ENCODE peak calls at places on chromosomes 16 and 17, in seven cellular contexts. One of them, this sample, is unnamed.

GRCh38 chr16:2475413-2476344 is 752 bp downstream of the TBC1D24 start:
- DNase-seq in BJ: no peak
- DNase-seq in left kidney: peak
- DNase-seq in glomerular endothelial cell: no peak
- DNase-seq in NCI-H187 treated with DMSO at 0.1 percent for 48 hours: no peak
- DNase-seq in activated CD8-positive, alpha-beta memory T cell treated with anti-CD3 and anti-CD28 coated beads for 1 hour: no peak
- DNase-seq in progenitor cell of endocrine pancreas: no peak
- DNase-seq in this sample: no peak

GRCh38 chr16:55035956-55036355 is 105.3 kb downstream of the IRX5 start:
- DNase-seq in BJ: no peak
- DNase-seq in left kidney: peak
- DNase-seq in activated CD8-positive, alpha-beta memory T cell treated with anti-CD3 and anti-CD28 coated beads for 1 hour: no peak
- DNase-seq in NCI-H187 treated with DMSO at 0.1 percent for 48 hours: no peak
- DNase-seq in progenitor cell of endocrine pancreas: no peak
- DNase-seq in glomerular endothelial cell: no peak
- DNase-seq in this sample: no peak

GRCh38 chr17:6599364-6599763 is 41.1 kb downstream of the KIAA0753 start:
- DNase-seq in glomerular endothelial cell: no peak
- DNase-seq in progenitor cell of endocrine pancreas: no peak
- DNase-seq in activated CD8-positive, alpha-beta memory T cell treated with anti-CD3 and anti-CD28 coated beads for 1 hour: no peak
- DNase-seq in BJ: no peak
- DNase-seq in NCI-H187 treated with DMSO at 0.1 percent for 48 hours: no peak
- DNase-seq in left kidney: no peak
- DNase-seq in this sample: no peak

GRCh38 chr17:27284811-27285415 is 9.0 kb upstream of the WSB1 start:
- DNase-seq in NCI-H187 treated with DMSO at 0.1 percent for 48 hours: no peak
- DNase-seq in left kidney: no peak
- DNase-seq in BJ: no peak
- DNase-seq in activated CD8-positive, alpha-beta memory T cell treated with anti-CD3 and anti-CD28 coated beads for 1 hour: no peak
- DNase-seq in glomerular endothelial cell: peak
- DNase-seq in progenitor cell of endocrine pancreas: no peak
- DNase-seq in this sample: no peak

GRCh38 chr16:22816475-22816874 is 2.5 kb downstream of the HS3ST2 start:
- DNase-seq in NCI-H187 treated with DMSO at 0.1 percent for 48 hours: no peak
- DNase-seq in glomerular endothelial cell: no peak
- DNase-seq in activated CD8-positive, alpha-beta memory T cell treated with anti-CD3 and anti-CD28 coated beads for 1 hour: no peak
- DNase-seq in progenitor cell of endocrine pancreas: no peak
- DNase-seq in BJ: no peak
- DNase-seq in left kidney: no peak
- DNase-seq in this sample: no peak

GRCh38 chr16:23959069-23959800 is 123.5 kb downstream of the PRKCB start:
- DNase-seq in left kidney: no peak
- DNase-seq in NCI-H187 treated with DMSO at 0.1 percent for 48 hours: no peak
- DNase-seq in activated CD8-positive, alpha-beta memory T cell treated with anti-CD3 and anti-CD28 coated beads for 1 hour: no peak
- DNase-seq in glomerular endothelial cell: no peak
- DNase-seq in BJ: no peak
- DNase-seq in progenitor cell of endocrine pancreas: no peak
- DNase-seq in this sample: no peak

GRCh38 chr16:50474138-50474537 is 74.1 kb upstream of the NKD1 start:
- DNase-seq in left kidney: no peak
- DNase-seq in BJ: no peak
- DNase-seq in NCI-H187 treated with DMSO at 0.1 percent for 48 hours: no peak
- DNase-seq in activated CD8-positive, alpha-beta memory T cell treated with anti-CD3 and anti-CD28 coated beads for 1 hour: no peak
- DNase-seq in progenitor cell of endocrine pancreas: no peak
- DNase-seq in glomerular endothelial cell: no peak
- DNase-seq in this sample: no peak

GRCh38 chr17:75178453-75178852 is 4.3 kb downstream of the SUMO2 start:
- DNase-seq in progenitor cell of endocrine pancreas: no peak
- DNase-seq in activated CD8-positive, alpha-beta memory T cell treated with anti-CD3 and anti-CD28 coated beads for 1 hour: no peak
- DNase-seq in NCI-H187 treated with DMSO at 0.1 percent for 48 hours: no peak
- DNase-seq in left kidney: no peak
- DNase-seq in BJ: no peak
- DNase-seq in glomerular endothelial cell: no peak
- DNase-seq in this sample: no peak

GRCh38 chr16:90019543-90020259 is 445 bp upstream of the DBNDD1 start:
- DNase-seq in NCI-H187 treated with DMSO at 0.1 percent for 48 hours: no peak
- DNase-seq in glomerular endothelial cell: no peak
- DNase-seq in progenitor cell of endocrine pancreas: peak
- DNase-seq in activated CD8-positive, alpha-beta memory T cell treated with anti-CD3 and anti-CD28 coated beads for 1 hour: no peak
- DNase-seq in left kidney: peak
- DNase-seq in BJ: no peak
- DNase-seq in this sample: no peak

GRCh38 chr16:13148836-13149235 is 247.4 kb downstream of the SHISA9 start:
- DNase-seq in glomerular endothelial cell: no peak
- DNase-seq in BJ: no peak
- DNase-seq in left kidney: no peak
- DNase-seq in activated CD8-positive, alpha-beta memory T cell treated with anti-CD3 and anti-CD28 coated beads for 1 hour: no peak
- DNase-seq in NCI-H187 treated with DMSO at 0.1 percent for 48 hours: no peak
- DNase-seq in progenitor cell of endocrine pancreas: no peak
- DNase-seq in this sample: no peak

GRCh38 chr17:78922876-78923498 is 2.2 kb downstream of the TIMP2 start:
- DNase-seq in activated CD8-positive, alpha-beta memory T cell treated with anti-CD3 and anti-CD28 coated beads for 1 hour: no peak
- DNase-seq in NCI-H187 treated with DMSO at 0.1 percent for 48 hours: no peak
- DNase-seq in progenitor cell of endocrine pancreas: no peak
- DNase-seq in left kidney: no peak
- DNase-seq in BJ: no peak
- DNase-seq in glomerular endothelial cell: no peak
- DNase-seq in this sample: no peak

GRCh38 chr16:50627419-50627818 is 53.7 kb downstream of the SNX20 start:
- DNase-seq in progenitor cell of endocrine pancreas: no peak
- DNase-seq in activated CD8-positive, alpha-beta memory T cell treated with anti-CD3 and anti-CD28 coated beads for 1 hour: no peak
- DNase-seq in NCI-H187 treated with DMSO at 0.1 percent for 48 hours: no peak
- DNase-seq in BJ: no peak
- DNase-seq in left kidney: peak
- DNase-seq in glomerular endothelial cell: no peak
- DNase-seq in this sample: no peak

GRCh38 chr16:9039208-9039607 is 52.2 kb upstream of the HAPSTR1 start:
- DNase-seq in activated CD8-positive, alpha-beta memory T cell treated with anti-CD3 and anti-CD28 coated beads for 1 hour: no peak
- DNase-seq in progenitor cell of endocrine pancreas: no peak
- DNase-seq in BJ: no peak
- DNase-seq in NCI-H187 treated with DMSO at 0.1 percent for 48 hours: no peak
- DNase-seq in left kidney: peak
- DNase-seq in glomerular endothelial cell: no peak
- DNase-seq in this sample: no peak

GRCh38 chr17:45170976-45171337 is 9.3 kb downstream of the HEXIM2 start:
- DNase-seq in activated CD8-positive, alpha-beta memory T cell treated with anti-CD3 and anti-CD28 coated beads for 1 hour: no peak
- DNase-seq in BJ: peak
- DNase-seq in progenitor cell of endocrine pancreas: no peak
- DNase-seq in left kidney: peak
- DNase-seq in glomerular endothelial cell: no peak
- DNase-seq in NCI-H187 treated with DMSO at 0.1 percent for 48 hours: no peak
- DNase-seq in this sample: no peak

GRCh38 chr17:7466644-7467341 is 12.6 kb downstream of the ZBTB4 start:
- DNase-seq in activated CD8-positive, alpha-beta memory T cell treated with anti-CD3 and anti-CD28 coated beads for 1 hour: no peak
- DNase-seq in progenitor cell of endocrine pancreas: no peak
- DNase-seq in NCI-H187 treated with DMSO at 0.1 percent for 48 hours: no peak
- DNase-seq in left kidney: no peak
- DNase-seq in BJ: no peak
- DNase-seq in glomerular endothelial cell: no peak
- DNase-seq in this sample: no peak

GRCh38 chr16:12719972-12720371 is 83.7 kb downstream of the CPPED1 start:
- DNase-seq in glomerular endothelial cell: no peak
- DNase-seq in BJ: no peak
- DNase-seq in left kidney: no peak
- DNase-seq in NCI-H187 treated with DMSO at 0.1 percent for 48 hours: no peak
- DNase-seq in progenitor cell of endocrine pancreas: no peak
- DNase-seq in activated CD8-positive, alpha-beta memory T cell treated with anti-CD3 and anti-CD28 coated beads for 1 hour: no peak
- DNase-seq in this sample: no peak

GRCh38 chr17:9150407-9151090 is 129.2 kb downstream of the NTN1 start:
- DNase-seq in NCI-H187 treated with DMSO at 0.1 percent for 48 hours: no peak
- DNase-seq in activated CD8-positive, alpha-beta memory T cell treated with anti-CD3 and anti-CD28 coated beads for 1 hour: no peak
- DNase-seq in progenitor cell of endocrine pancreas: no peak
- DNase-seq in BJ: no peak
- DNase-seq in glomerular endothelial cell: no peak
- DNase-seq in left kidney: no peak
- DNase-seq in this sample: no peak

GRCh38 chr17:77281024-77281903 is 140.5 kb downstream of the SEC14L1 start:
- DNase-seq in left kidney: peak
- DNase-seq in activated CD8-positive, alpha-beta memory T cell treated with anti-CD3 and anti-CD28 coated beads for 1 hour: peak
- DNase-seq in BJ: no peak
- DNase-seq in glomerular endothelial cell: no peak
- DNase-seq in NCI-H187 treated with DMSO at 0.1 percent for 48 hours: no peak
- DNase-seq in progenitor cell of endocrine pancreas: peak
- DNase-seq in this sample: peak

GRCh38 chr16:49158029-49158642 is 123.5 kb downstream of the CBLN1 start:
- DNase-seq in activated CD8-positive, alpha-beta memory T cell treated with anti-CD3 and anti-CD28 coated beads for 1 hour: no peak
- DNase-seq in BJ: no peak
- DNase-seq in glomerular endothelial cell: no peak
- DNase-seq in left kidney: peak
- DNase-seq in progenitor cell of endocrine pancreas: peak
- DNase-seq in NCI-H187 treated with DMSO at 0.1 percent for 48 hours: no peak
- DNase-seq in this sample: no peak

GRCh38 chr16:31453255-31454204 is 5.8 kb upstream of the ARMC5 start:
- DNase-seq in progenitor cell of endocrine pancreas: no peak
- DNase-seq in activated CD8-positive, alpha-beta memory T cell treated with anti-CD3 and anti-CD28 coated beads for 1 hour: no peak
- DNase-seq in BJ: no peak
- DNase-seq in NCI-H187 treated with DMSO at 0.1 percent for 48 hours: no peak
- DNase-seq in left kidney: peak
- DNase-seq in glomerular endothelial cell: no peak
- DNase-seq in this sample: no peak

GRCh38 chr17:2282297-2282873 is 21.2 kb downstream of the SMG6 start:
- DNase-seq in glomerular endothelial cell: peak
- DNase-seq in NCI-H187 treated with DMSO at 0.1 percent for 48 hours: no peak
- DNase-seq in BJ: no peak
- DNase-seq in progenitor cell of endocrine pancreas: no peak
- DNase-seq in left kidney: peak
- DNase-seq in activated CD8-positive, alpha-beta memory T cell treated with anti-CD3 and anti-CD28 coated beads for 1 hour: no peak
- DNase-seq in this sample: no peak

GRCh38 chr16:50322333-50322732 is 46.5 kb downstream of the BRD7 start:
- DNase-seq in progenitor cell of endocrine pancreas: no peak
- DNase-seq in BJ: no peak
- DNase-seq in activated CD8-positive, alpha-beta memory T cell treated with anti-CD3 and anti-CD28 coated beads for 1 hour: no peak
- DNase-seq in left kidney: no peak
- DNase-seq in NCI-H187 treated with DMSO at 0.1 percent for 48 hours: no peak
- DNase-seq in glomerular endothelial cell: no peak
- DNase-seq in this sample: no peak

GRCh38 chr17:80175411-80175810 is 5.6 kb downstream of the CARD14 start:
- DNase-seq in activated CD8-positive, alpha-beta memory T cell treated with anti-CD3 and anti-CD28 coated beads for 1 hour: no peak
- DNase-seq in NCI-H187 treated with DMSO at 0.1 percent for 48 hours: no peak
- DNase-seq in left kidney: peak
- DNase-seq in glomerular endothelial cell: no peak
- DNase-seq in progenitor cell of endocrine pancreas: no peak
- DNase-seq in BJ: no peak
- DNase-seq in this sample: no peak

GRCh38 chr16:57284206-57284951 is at the start of gene PLLP:
- DNase-seq in activated CD8-positive, alpha-beta memory T cell treated with anti-CD3 and anti-CD28 coated beads for 1 hour: no peak
- DNase-seq in glomerular endothelial cell: no peak
- DNase-seq in left kidney: peak
- DNase-seq in progenitor cell of endocrine pancreas: peak
- DNase-seq in NCI-H187 treated with DMSO at 0.1 percent for 48 hours: no peak
- DNase-seq in BJ: no peak
- DNase-seq in this sample: no peak

GRCh38 chr16:83954577-83955016 is 1.6 kb downstream of the OSGIN1 start:
- DNase-seq in BJ: no peak
- DNase-seq in left kidney: peak
- DNase-seq in activated CD8-positive, alpha-beta memory T cell treated with anti-CD3 and anti-CD28 coated beads for 1 hour: no peak
- DNase-seq in progenitor cell of endocrine pancreas: no peak
- DNase-seq in NCI-H187 treated with DMSO at 0.1 percent for 48 hours: no peak
- DNase-seq in glomerular endothelial cell: no peak
- DNase-seq in this sample: no peak

GRCh38 chr17:15348030-15348429 is 6.6 kb upstream of the TEKT3 start:
- DNase-seq in activated CD8-positive, alpha-beta memory T cell treated with anti-CD3 and anti-CD28 coated beads for 1 hour: no peak
- DNase-seq in glomerular endothelial cell: no peak
- DNase-seq in NCI-H187 treated with DMSO at 0.1 percent for 48 hours: peak
- DNase-seq in BJ: peak
- DNase-seq in progenitor cell of endocrine pancreas: no peak
- DNase-seq in left kidney: peak
- DNase-seq in this sample: peak

GRCh38 chr16:28845173-28846079 is 722 bp downstream of the TUFM start:
- DNase-seq in activated CD8-positive, alpha-beta memory T cell treated with anti-CD3 and anti-CD28 coated beads for 1 hour: no peak
- DNase-seq in BJ: no peak
- DNase-seq in NCI-H187 treated with DMSO at 0.1 percent for 48 hours: no peak
- DNase-seq in progenitor cell of endocrine pancreas: no peak
- DNase-seq in glomerular endothelial cell: no peak
- DNase-seq in left kidney: peak
- DNase-seq in this sample: no peak

GRCh38 chr16:54687043-54687655 is 243.5 kb upstream of the IRX5 start:
- DNase-seq in activated CD8-positive, alpha-beta memory T cell treated with anti-CD3 and anti-CD28 coated beads for 1 hour: no peak
- DNase-seq in glomerular endothelial cell: no peak
- DNase-seq in BJ: no peak
- DNase-seq in NCI-H187 treated with DMSO at 0.1 percent for 48 hours: no peak
- DNase-seq in left kidney: no peak
- DNase-seq in progenitor cell of endocrine pancreas: no peak
- DNase-seq in this sample: no peak

GRCh38 chr17:41687828-41688640 is 651 bp upstream of the EIF1 start:
- DNase-seq in progenitor cell of endocrine pancreas: no peak
- DNase-seq in left kidney: peak
- DNase-seq in BJ: no peak
- DNase-seq in activated CD8-positive, alpha-beta memory T cell treated with anti-CD3 and anti-CD28 coated beads for 1 hour: no peak
- DNase-seq in NCI-H187 treated with DMSO at 0.1 percent for 48 hours: no peak
- DNase-seq in glomerular endothelial cell: no peak
- DNase-seq in this sample: peak

GRCh38 chr17:16459850-16460550 is 32.0 kb downstream of the LRRC75A start:
- DNase-seq in activated CD8-positive, alpha-beta memory T cell treated with anti-CD3 and anti-CD28 coated beads for 1 hour: no peak
- DNase-seq in NCI-H187 treated with DMSO at 0.1 percent for 48 hours: no peak
- DNase-seq in left kidney: peak
- DNase-seq in progenitor cell of endocrine pancreas: no peak
- DNase-seq in glomerular endothelial cell: no peak
- DNase-seq in BJ: no peak
- DNase-seq in this sample: no peak

GRCh38 chr17:42010898-42011516 is 6.2 kb downstream of the DNAJC7 start:
- DNase-seq in activated CD8-positive, alpha-beta memory T cell treated with anti-CD3 and anti-CD28 coated beads for 1 hour: no peak
- DNase-seq in progenitor cell of endocrine pancreas: no peak
- DNase-seq in BJ: no peak
- DNase-seq in NCI-H187 treated with DMSO at 0.1 percent for 48 hours: no peak
- DNase-seq in glomerular endothelial cell: no peak
- DNase-seq in left kidney: no peak
- DNase-seq in this sample: no peak

GRCh38 chr17:55089955-55090573 is 121.5 kb downstream of the STXBP4 start:
- DNase-seq in NCI-H187 treated with DMSO at 0.1 percent for 48 hours: no peak
- DNase-seq in activated CD8-positive, alpha-beta memory T cell treated with anti-CD3 and anti-CD28 coated beads for 1 hour: no peak
- DNase-seq in left kidney: no peak
- DNase-seq in glomerular endothelial cell: no peak
- DNase-seq in progenitor cell of endocrine pancreas: no peak
- DNase-seq in BJ: no peak
- DNase-seq in this sample: peak

GRCh38 chr16:58332997-58333700 is 38.3 kb upstream of the PRSS54 start:
- DNase-seq in activated CD8-positive, alpha-beta memory T cell treated with anti-CD3 and anti-CD28 coated beads for 1 hour: no peak
- DNase-seq in progenitor cell of endocrine pancreas: no peak
- DNase-seq in BJ: no peak
- DNase-seq in NCI-H187 treated with DMSO at 0.1 percent for 48 hours: no peak
- DNase-seq in glomerular endothelial cell: no peak
- DNase-seq in left kidney: no peak
- DNase-seq in this sample: no peak

GRCh38 chr17:2564876-2565275 is 28.6 kb upstream of the PAFAH1B1 start:
- DNase-seq in BJ: no peak
- DNase-seq in NCI-H187 treated with DMSO at 0.1 percent for 48 hours: no peak
- DNase-seq in progenitor cell of endocrine pancreas: no peak
- DNase-seq in activated CD8-positive, alpha-beta memory T cell treated with anti-CD3 and anti-CD28 coated beads for 1 hour: no peak
- DNase-seq in left kidney: no peak
- DNase-seq in glomerular endothelial cell: peak
- DNase-seq in this sample: no peak

GRCh38 chr17:57869599-57870282 is 19.9 kb upstream of the MRPS23 start:
- DNase-seq in NCI-H187 treated with DMSO at 0.1 percent for 48 hours: no peak
- DNase-seq in left kidney: no peak
- DNase-seq in glomerular endothelial cell: no peak
- DNase-seq in BJ: peak
- DNase-seq in progenitor cell of endocrine pancreas: no peak
- DNase-seq in activated CD8-positive, alpha-beta memory T cell treated with anti-CD3 and anti-CD28 coated beads for 1 hour: no peak
- DNase-seq in this sample: no peak

GRCh38 chr16:86994215-86994614 is 323.0 kb downstream of the C16orf95 start:
- DNase-seq in NCI-H187 treated with DMSO at 0.1 percent for 48 hours: no peak
- DNase-seq in activated CD8-positive, alpha-beta memory T cell treated with anti-CD3 and anti-CD28 coated beads for 1 hour: no peak
- DNase-seq in left kidney: no peak
- DNase-seq in BJ: no peak
- DNase-seq in progenitor cell of endocrine pancreas: no peak
- DNase-seq in glomerular endothelial cell: no peak
- DNase-seq in this sample: no peak

GRCh38 chr17:48055531-48056245 is 7.5 kb downstream of the NFE2L1 start:
- DNase-seq in left kidney: no peak
- DNase-seq in activated CD8-positive, alpha-beta memory T cell treated with anti-CD3 and anti-CD28 coated beads for 1 hour: no peak
- DNase-seq in BJ: peak
- DNase-seq in glomerular endothelial cell: no peak
- DNase-seq in progenitor cell of endocrine pancreas: no peak
- DNase-seq in NCI-H187 treated with DMSO at 0.1 percent for 48 hours: no peak
- DNase-seq in this sample: no peak

GRCh38 chr17:58335061-58335731 is 6.6 kb upstream of the TSPOAP1 start:
- DNase-seq in progenitor cell of endocrine pancreas: no peak
- DNase-seq in BJ: no peak
- DNase-seq in activated CD8-positive, alpha-beta memory T cell treated with anti-CD3 and anti-CD28 coated beads for 1 hour: no peak
- DNase-seq in glomerular endothelial cell: no peak
- DNase-seq in NCI-H187 treated with DMSO at 0.1 percent for 48 hours: no peak
- DNase-seq in left kidney: no peak
- DNase-seq in this sample: no peak

This sample was measured in NCI-H1436 treated with DMSO at 0.1 percent for 48 hours.